ENCODE peak calls at places on chromosomes 12 and 14, in eight cellular contexts. C is stomach, F is H1, Z is GM12892, R is body of pancreas, I is heart left ventricle, U is spleen, M is Peyer's patch. N is an unnamed sample.

GRCh38 chr12:7099290-7099996 is 7.2 kb upstream of the C1R start:
- DNase-seq in F (no peak), R (no peak), U (no peak), C (no peak), I (no peak), M (peak), Z (no peak), N (no peak)

GRCh38 chr12:52860102-52860838 is 11.5 kb upstream of the KRT78 start:
- DNase-seq in R (no peak), F (no peak), C (no peak), U (no peak), Z (no peak), I (no peak), M (peak), N (no peak)

GRCh38 chr12:130053641-130054040 is 108.6 kb upstream of the FZD10 start:
- DNase-seq in U (peak), M (no peak), I (no peak), R (no peak), F (peak), C (no peak), Z (no peak), N (no peak)

GRCh38 chr12:14836336-14837210 is 6.8 kb downstream of the ART4 start:
- DNase-seq in R (no peak), M (no peak), F (no peak), Z (no peak), C (no peak), I (no peak), U (no peak), N (peak)

GRCh38 chr14:77299776-77300175 is 20.9 kb downstream of the POMT2 start:
- DNase-seq in M (peak), Z (no peak), C (peak), F (no peak), R (no peak), U (no peak), I (no peak), N (no peak)

GRCh38 chr14:55832122-55832911 is 252.3 kb downstream of the KTN1 start:
- DNase-seq in M (peak), C (peak), I (no peak), U (no peak), R (no peak), Z (no peak), F (no peak), N (no peak)

GRCh38 chr12:65169311-65170244 is at the start of gene LEMD3:
- DNase-seq in F (peak), C (peak), M (peak), I (peak), Z (peak), U (peak), R (peak), N (peak)

GRCh38 chr14:52051861-52052260 is 17.0 kb downstream of the NID2 start:
- DNase-seq in M (no peak), I (no peak), U (no peak), F (no peak), C (no peak), Z (no peak), R (no peak), N (no peak)

GRCh38 chr12:24728366-24728765 is 220.5 kb downstream of the BCAT1 start:
- DNase-seq in R (no peak), F (no peak), I (no peak), M (no peak), U (no peak), Z (no peak), C (no peak), N (peak)

GRCh38 chr12:30026621-30027234 is 243.0 kb upstream of the TMTC1 start:
- DNase-seq in Z (no peak), M (no peak), F (no peak), R (no peak), U (no peak), C (no peak), I (no peak), N (no peak)

GRCh38 chr14:76330411-76331327 is 45.3 kb upstream of the ESRRB start:
- DNase-seq in C (no peak), R (no peak), F (no peak), I (no peak), U (no peak), M (no peak), Z (no peak), N (no peak)

GRCh38 chr12:121573949-121574520 is 6.8 kb downstream of the KDM2B start:
- DNase-seq in C (no peak), Z (no peak), U (no peak), M (no peak), F (no peak), R (no peak), I (no peak), N (no peak)

GRCh38 chr12:104632724-104633181 is 176.0 kb downstream of the CHST11 start:
- DNase-seq in Z (no peak), C (no peak), I (no peak), R (no peak), M (no peak), F (no peak), U (no peak), N (no peak)

GRCh38 chr14:33332497-33332896 is 393.8 kb downstream of the NPAS3 start:
- DNase-seq in Z (no peak), I (no peak), U (no peak), C (no peak), F (no peak), R (peak), M (no peak), N (no peak)

GRCh38 chr14:81313775-81314429 is 86.2 kb downstream of the STON2 start:
- DNase-seq in I (no peak), R (no peak), U (no peak), F (no peak), M (no peak), C (no peak), Z (no peak), N (no peak)

GRCh38 chr12:124686001-124686884 is 118.8 kb upstream of the NCOR2 start:
- DNase-seq in R (no peak), Z (no peak), I (no peak), M (no peak), U (no peak), C (no peak), F (no peak), N (peak)

GRCh38 chr12:5176058-5176457 is 132.4 kb downstream of the KCNA5 start:
- DNase-seq in M (no peak), F (no peak), Z (no peak), I (no peak), C (no peak), R (no peak), U (no peak), N (no peak)

GRCh38 chr12:122669397-122670070 is 33.6 kb downstream of the HCAR2 start:
- DNase-seq in U (no peak), M (no peak), R (peak), Z (no peak), F (no peak), C (peak), I (no peak), N (no peak)

GRCh38 chr12:46133751-46134150 is 135.1 kb downstream of the SLC38A1 start:
- DNase-seq in R (no peak), Z (no peak), F (no peak), C (no peak), M (no peak), I (no peak), U (no peak), N (no peak)

GRCh38 chr12:109827566-109828550 is 5.3 kb downstream of the TRPV4 start:
- DNase-seq in C (peak), M (peak), I (peak), R (peak), F (no peak), U (peak), Z (no peak), N (no peak)

GRCh38 chr14:56794088-56794556 is 16.2 kb downstream of the OTX2 start:
- DNase-seq in R (no peak), Z (no peak), C (no peak), F (no peak), U (no peak), M (no peak), I (no peak), N (no peak)

GRCh38 chr14:43914041-43914693 is 592.9 kb downstream of the FSCB start:
- DNase-seq in M (no peak), F (no peak), R (no peak), Z (no peak), I (peak), C (no peak), U (no peak), N (no peak)

GRCh38 chr14:23568600-23569310 is 1.2 kb upstream of the AP1G2 start:
- DNase-seq in C (no peak), I (no peak), R (no peak), F (no peak), U (no peak), Z (no peak), M (peak), N (peak)

GRCh38 chr12:124625867-124626675 is 58.7 kb upstream of the NCOR2 start:
- DNase-seq in Z (no peak), C (peak), I (peak), F (no peak), M (peak), U (peak), R (peak), N (peak)

GRCh38 chr12:63521706-63522105 is 146.6 kb downstream of the DPY19L2 start:
- DNase-seq in Z (no peak), R (no peak), I (no peak), U (no peak), M (no peak), C (no peak), F (no peak), N (no peak)

GRCh38 chr14:67999290-67999689 is 179.7 kb downstream of the RAD51B start:
- DNase-seq in C (no peak), Z (no peak), I (no peak), M (no peak), F (no peak), R (no peak), U (no peak), N (no peak)

DNA sequence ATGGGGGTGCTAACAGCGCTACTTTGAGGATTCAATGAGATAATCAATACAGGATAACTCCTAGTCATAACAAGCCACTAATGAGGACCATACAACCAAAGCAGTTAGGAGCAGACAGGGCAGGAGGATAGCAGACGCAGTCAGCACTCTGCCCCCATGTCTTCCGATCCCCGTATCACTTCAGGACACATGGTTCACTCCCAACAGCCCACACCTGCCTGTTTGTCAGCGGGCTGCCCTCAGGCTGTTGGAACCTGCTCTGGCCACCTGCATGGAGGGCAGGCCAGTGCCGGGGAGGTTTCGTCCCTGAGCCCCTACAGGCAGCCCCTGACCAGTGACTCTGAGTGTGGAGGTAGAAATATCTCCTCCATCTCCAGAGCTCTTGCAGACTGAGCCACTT is 37.1 kb upstream of the LTBP2 start:
- DNase-seq in C (no peak), U (peak), I (no peak), R (no peak), Z (no peak), M (no peak), F (no peak), N (no peak)
- TF ChIP-seq POLR2A in C (no peak), U (no peak), I (no peak), R (no peak), Z (no peak), M (no peak), F (no peak), N (no peak)

DNA sequence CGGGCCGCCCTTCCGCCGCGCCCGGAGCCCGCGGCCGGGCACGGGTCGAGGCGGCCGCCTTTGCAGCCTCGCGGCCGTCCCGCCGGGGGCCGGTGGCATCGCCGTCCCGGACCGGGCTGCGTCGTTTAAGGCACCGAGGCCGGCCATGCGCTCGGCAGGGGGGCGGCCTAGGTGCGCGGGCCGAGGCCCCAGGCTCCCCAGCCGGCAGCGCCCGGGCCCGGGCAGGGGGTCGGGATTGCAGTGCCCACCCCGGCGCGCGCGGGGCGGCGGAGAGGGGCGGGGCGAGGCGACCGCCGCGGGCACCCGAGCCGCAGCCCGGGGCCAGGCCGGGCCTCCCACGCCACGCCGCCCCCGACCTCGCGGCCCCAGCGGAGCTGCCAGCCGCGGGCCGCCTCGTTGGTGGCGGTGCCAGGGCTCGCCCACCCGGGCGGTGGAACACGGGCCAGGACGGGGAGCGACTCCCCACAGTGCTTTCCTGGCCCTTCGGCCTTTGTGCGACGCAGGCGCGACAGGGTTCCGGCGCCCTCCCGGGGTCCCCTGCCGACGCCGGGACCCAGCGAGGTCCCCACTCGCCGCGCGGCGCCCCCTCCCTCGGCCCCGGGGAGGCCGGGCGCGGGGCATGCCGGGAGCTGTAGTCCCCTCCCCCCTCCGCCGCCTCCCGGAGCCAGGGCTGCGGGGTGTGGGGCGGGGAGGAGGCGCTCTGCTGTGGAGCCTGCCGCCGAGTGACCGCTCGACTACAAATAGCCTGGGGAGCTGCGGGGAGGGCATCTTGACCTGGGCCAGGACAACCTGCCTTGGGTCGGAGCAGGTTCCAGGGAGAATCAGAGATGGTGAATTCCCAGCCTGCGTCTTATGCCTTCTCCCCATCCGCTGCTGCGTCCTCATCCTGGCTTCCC is 769 bp downstream of the FKBP4 start:
- DNase-seq in M (peak), R (peak), C (peak), U (peak), I (peak), Z (peak), F (peak), N (peak)
- TF ChIP-seq POLR2A in M (peak), R (no peak), C (no peak), U (peak), I (no peak), Z (no peak), F (no peak), N (no peak)

GRCh38 chr12:27186240-27186839 is 57.7 kb upstream of the STK38L start:
- DNase-seq in M (no peak), I (no peak), Z (no peak), R (no peak), U (no peak), C (no peak), F (no peak), N (no peak)
- TF ChIP-seq POLR2A in M (no peak), I (no peak), Z (no peak), R (no peak), U (no peak), C (no peak), F (no peak), N (no peak)

DNA sequence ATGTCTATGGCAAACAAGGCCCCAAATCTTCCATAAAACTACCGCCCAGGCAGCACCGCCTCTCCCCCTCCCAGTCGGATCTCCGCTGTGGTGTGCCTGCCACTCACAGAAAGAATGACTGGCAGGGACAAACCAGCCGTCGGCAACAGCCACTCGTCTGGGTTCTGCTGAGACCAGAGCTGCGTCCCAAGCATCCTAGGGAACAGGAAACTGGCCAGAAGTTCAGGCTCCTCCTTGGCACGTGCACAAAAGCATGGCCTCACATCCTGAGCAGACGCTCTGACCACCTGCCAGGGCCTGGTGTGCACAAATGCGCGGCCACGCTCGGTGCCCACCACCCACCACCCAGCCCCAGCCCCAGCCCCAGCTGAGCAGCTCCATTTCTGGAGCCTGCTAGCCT is 214.8 kb downstream of the DPF3 start:
- DNase-seq in M (no peak), I (no peak), U (no peak), Z (no peak), C (no peak), F (no peak), R (no peak), N (no peak)
- TF ChIP-seq POLR2A in M (no peak), I (no peak), U (no peak), Z (no peak), C (no peak), F (no peak), R (no peak), N (no peak)

GRCh38 chr12:49750027-49750977 is 8.9 kb downstream of the TMBIM6 start:
- DNase-seq in F (no peak), I (no peak), R (no peak), Z (no peak), M (no peak), C (no peak), U (no peak), N (peak)
- TF ChIP-seq POLR2A in F (no peak), I (no peak), R (no peak), Z (no peak), M (no peak), C (no peak), U (no peak), N (no peak)

DNA sequence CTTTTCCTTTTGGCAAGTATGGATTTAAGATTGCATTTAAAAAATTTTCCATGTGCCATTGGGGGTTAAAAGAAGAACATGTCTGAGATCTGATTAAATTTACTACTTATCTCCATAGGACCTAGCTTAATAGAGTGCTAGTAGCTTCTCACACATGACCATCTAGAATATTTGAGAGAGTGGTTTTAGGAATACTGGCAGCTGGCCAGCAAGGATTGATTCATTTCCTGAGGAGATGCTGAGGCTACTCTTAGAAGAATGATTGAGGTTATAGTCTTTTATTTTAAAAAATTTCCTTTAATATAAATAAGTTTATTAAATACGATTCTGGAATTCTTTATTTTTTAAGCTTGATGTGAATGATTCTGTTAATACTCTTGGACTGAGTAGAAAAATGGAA is 56.2 kb downstream of the MIPOL1 start:
- DNase-seq in F (no peak), M (no peak), C (no peak), Z (no peak), I (no peak), R (peak), U (no peak), N (no peak)
- TF ChIP-seq POLR2A in F (no peak), M (no peak), C (no peak), Z (no peak), I (no peak), R (no peak), U (no peak), N (no peak)

N was measured in erythroblast.